ENCODE peak calls at places on chromosomes 4 and X, in eight cellular contexts. One of them, this sample, is unnamed.

GRCh38 chr4:26858947-26859401 is 1.7 kb upstream of the STIM2 start:
- DNase-seq in activated B cell treated with CpG ODN at 0.5 μM for 24 hours: no peak
- DNase-seq in mesothelial cell of epicardium: no peak
- DNase-seq in Calu3: no peak
- DNase-seq in fibroblast of the aortic adventitia: no peak
- DNase-seq in PC-3: no peak
- DNase-seq in choroid plexus epithelial cell: no peak
- DNase-seq in tibial artery: no peak
- DNase-seq in this sample: no peak

GRCh38 chr4:109921384-109921808 is 8.7 kb downstream of the EGF start:
- DNase-seq in activated B cell treated with CpG ODN at 0.5 μM for 24 hours: no peak
- DNase-seq in mesothelial cell of epicardium: no peak
- DNase-seq in Calu3: no peak
- DNase-seq in fibroblast of the aortic adventitia: peak
- DNase-seq in PC-3: peak
- DNase-seq in choroid plexus epithelial cell: peak
- DNase-seq in tibial artery: no peak
- DNase-seq in this sample: no peak

GRCh38 chrX:45232139-45232538 is 31.5 kb upstream of the DIPK2B start:
- DNase-seq in activated B cell treated with CpG ODN at 0.5 μM for 24 hours: no peak
- DNase-seq in mesothelial cell of epicardium: no peak
- DNase-seq in Calu3: no peak
- DNase-seq in fibroblast of the aortic adventitia: no peak
- DNase-seq in PC-3: no peak
- DNase-seq in choroid plexus epithelial cell: no peak
- DNase-seq in tibial artery: no peak
- DNase-seq in this sample: no peak

GRCh38 chr4:169846396-169846795 is 88.7 kb upstream of the HPF1 start:
- DNase-seq in activated B cell treated with CpG ODN at 0.5 μM for 24 hours: no peak
- DNase-seq in mesothelial cell of epicardium: no peak
- DNase-seq in Calu3: no peak
- DNase-seq in fibroblast of the aortic adventitia: no peak
- DNase-seq in PC-3: no peak
- DNase-seq in choroid plexus epithelial cell: peak
- DNase-seq in tibial artery: no peak
- DNase-seq in this sample: no peak

GRCh38 chr4:140626982-140627381 is 58.2 kb upstream of the UCP1 start:
- DNase-seq in activated B cell treated with CpG ODN at 0.5 μM for 24 hours: no peak
- DNase-seq in mesothelial cell of epicardium: no peak
- DNase-seq in Calu3: no peak
- DNase-seq in fibroblast of the aortic adventitia: no peak
- DNase-seq in PC-3: peak
- DNase-seq in choroid plexus epithelial cell: peak
- DNase-seq in tibial artery: no peak
- DNase-seq in this sample: no peak

GRCh38 chrX:37380920-37381319 is 31.8 kb downstream of the PRRG1 start:
- DNase-seq in activated B cell treated with CpG ODN at 0.5 μM for 24 hours: no peak
- DNase-seq in mesothelial cell of epicardium: no peak
- DNase-seq in Calu3: peak
- DNase-seq in fibroblast of the aortic adventitia: peak
- DNase-seq in PC-3: peak
- DNase-seq in choroid plexus epithelial cell: peak
- DNase-seq in tibial artery: no peak
- DNase-seq in this sample: no peak

GRCh38 chr4:41363384-41363981 is 106.8 kb downstream of the UCHL1 start:
- DNase-seq in activated B cell treated with CpG ODN at 0.5 μM for 24 hours: no peak
- DNase-seq in mesothelial cell of epicardium: no peak
- DNase-seq in Calu3: no peak
- DNase-seq in fibroblast of the aortic adventitia: peak
- DNase-seq in PC-3: peak
- DNase-seq in choroid plexus epithelial cell: peak
- DNase-seq in tibial artery: peak
- DNase-seq in this sample: no peak

GRCh38 chrX:11952176-11952720 is 186.0 kb upstream of the FRMPD4 start:
- DNase-seq in activated B cell treated with CpG ODN at 0.5 μM for 24 hours: no peak
- DNase-seq in mesothelial cell of epicardium: no peak
- DNase-seq in Calu3: no peak
- DNase-seq in fibroblast of the aortic adventitia: peak
- DNase-seq in PC-3: no peak
- DNase-seq in choroid plexus epithelial cell: peak
- DNase-seq in tibial artery: no peak
- DNase-seq in this sample: no peak

GRCh38 chr4:48944659-48945290 is 38.2 kb upstream of the OCIAD2 start:
- DNase-seq in activated B cell treated with CpG ODN at 0.5 μM for 24 hours: no peak
- DNase-seq in mesothelial cell of epicardium: no peak
- DNase-seq in Calu3: peak
- DNase-seq in fibroblast of the aortic adventitia: no peak
- DNase-seq in PC-3: peak
- DNase-seq in choroid plexus epithelial cell: no peak
- DNase-seq in tibial artery: no peak
- DNase-seq in this sample: no peak

GRCh38 chr4:26736621-26737020 is 124.0 kb upstream of the STIM2 start:
- DNase-seq in activated B cell treated with CpG ODN at 0.5 μM for 24 hours: no peak
- DNase-seq in mesothelial cell of epicardium: no peak
- DNase-seq in Calu3: no peak
- DNase-seq in fibroblast of the aortic adventitia: no peak
- DNase-seq in PC-3: no peak
- DNase-seq in choroid plexus epithelial cell: peak
- DNase-seq in tibial artery: no peak
- DNase-seq in this sample: no peak

GRCh38 chr4:67087897-67088296 is 457.4 kb downstream of the CENPC start:
- DNase-seq in activated B cell treated with CpG ODN at 0.5 μM for 24 hours: no peak
- DNase-seq in mesothelial cell of epicardium: no peak
- DNase-seq in Calu3: peak
- DNase-seq in fibroblast of the aortic adventitia: peak
- DNase-seq in PC-3: peak
- DNase-seq in choroid plexus epithelial cell: no peak
- DNase-seq in tibial artery: no peak
- DNase-seq in this sample: no peak

GRCh38 chrX:38999099-38999498 is 197.8 kb downstream of the MID1IP1 start:
- DNase-seq in activated B cell treated with CpG ODN at 0.5 μM for 24 hours: no peak
- DNase-seq in mesothelial cell of epicardium: no peak
- DNase-seq in Calu3: no peak
- DNase-seq in fibroblast of the aortic adventitia: no peak
- DNase-seq in PC-3: no peak
- DNase-seq in choroid plexus epithelial cell: no peak
- DNase-seq in tibial artery: no peak
- DNase-seq in this sample: no peak

GRCh38 chr4:15914291-15914690 is 24.2 kb downstream of the FGFBP1 start:
- DNase-seq in activated B cell treated with CpG ODN at 0.5 μM for 24 hours: no peak
- DNase-seq in mesothelial cell of epicardium: no peak
- DNase-seq in Calu3: no peak
- DNase-seq in fibroblast of the aortic adventitia: no peak
- DNase-seq in PC-3: peak
- DNase-seq in choroid plexus epithelial cell: no peak
- DNase-seq in tibial artery: no peak
- DNase-seq in this sample: no peak

GRCh38 chr4:8021796-8022195 is 82.1 kb upstream of the AFAP1 start:
- DNase-seq in activated B cell treated with CpG ODN at 0.5 μM for 24 hours: no peak
- DNase-seq in mesothelial cell of epicardium: no peak
- DNase-seq in Calu3: no peak
- DNase-seq in fibroblast of the aortic adventitia: no peak
- DNase-seq in PC-3: peak
- DNase-seq in choroid plexus epithelial cell: no peak
- DNase-seq in tibial artery: no peak
- DNase-seq in this sample: no peak

GRCh38 chr4:168541608-168541953 is 44.7 kb downstream of the PALLD start:
- DNase-seq in activated B cell treated with CpG ODN at 0.5 μM for 24 hours: no peak
- DNase-seq in mesothelial cell of epicardium: no peak
- DNase-seq in Calu3: peak
- DNase-seq in fibroblast of the aortic adventitia: peak
- DNase-seq in PC-3: peak
- DNase-seq in choroid plexus epithelial cell: peak
- DNase-seq in tibial artery: no peak
- DNase-seq in this sample: no peak

GRCh38 chrX:7638053-7638452 is 204.9 kb upstream of the VCX start:
- DNase-seq in activated B cell treated with CpG ODN at 0.5 μM for 24 hours: no peak
- DNase-seq in mesothelial cell of epicardium: no peak
- DNase-seq in Calu3: no peak
- DNase-seq in fibroblast of the aortic adventitia: no peak
- DNase-seq in PC-3: no peak
- DNase-seq in choroid plexus epithelial cell: no peak
- DNase-seq in tibial artery: no peak
- DNase-seq in this sample: no peak

GRCh38 chrX:146454363-146454762 is 355.2 kb upstream of the CXorf51B start:
- DNase-seq in activated B cell treated with CpG ODN at 0.5 μM for 24 hours: no peak
- DNase-seq in mesothelial cell of epicardium: no peak
- DNase-seq in Calu3: no peak
- DNase-seq in fibroblast of the aortic adventitia: no peak
- DNase-seq in PC-3: no peak
- DNase-seq in choroid plexus epithelial cell: no peak
- DNase-seq in tibial artery: no peak
- DNase-seq in this sample: no peak

GRCh38 chr4:24912252-24913098 is at the start of gene CCDC149:
- DNase-seq in activated B cell treated with CpG ODN at 0.5 μM for 24 hours: no peak
- DNase-seq in mesothelial cell of epicardium: peak
- DNase-seq in Calu3: peak
- DNase-seq in fibroblast of the aortic adventitia: peak
- DNase-seq in PC-3: peak
- DNase-seq in choroid plexus epithelial cell: peak
- DNase-seq in tibial artery: peak
- DNase-seq in this sample: peak

GRCh38 chr4:24914460-24914859 is 1.6 kb upstream of the CCDC149 start:
- DNase-seq in activated B cell treated with CpG ODN at 0.5 μM for 24 hours: no peak
- DNase-seq in mesothelial cell of epicardium: no peak
- DNase-seq in Calu3: no peak
- DNase-seq in fibroblast of the aortic adventitia: no peak
- DNase-seq in PC-3: no peak
- DNase-seq in choroid plexus epithelial cell: no peak
- DNase-seq in tibial artery: no peak
- DNase-seq in this sample: no peak

GRCh38 chr4:24913099-24913445 is 230 bp upstream of the CCDC149 start:
- DNase-seq in activated B cell treated with CpG ODN at 0.5 μM for 24 hours: no peak
- DNase-seq in mesothelial cell of epicardium: no peak
- DNase-seq in Calu3: no peak
- DNase-seq in fibroblast of the aortic adventitia: peak
- DNase-seq in PC-3: no peak
- DNase-seq in choroid plexus epithelial cell: no peak
- DNase-seq in tibial artery: no peak
- DNase-seq in this sample: no peak

GRCh38 chr4:24917076-24917856 is 4.4 kb upstream of the CCDC149 start:
- DNase-seq in activated B cell treated with CpG ODN at 0.5 μM for 24 hours: no peak
- DNase-seq in mesothelial cell of epicardium: no peak
- DNase-seq in Calu3: no peak
- DNase-seq in fibroblast of the aortic adventitia: no peak
- DNase-seq in PC-3: no peak
- DNase-seq in choroid plexus epithelial cell: no peak
- DNase-seq in tibial artery: no peak
- DNase-seq in this sample: no peak

GRCh38 chr4:24915121-24915922 is 2.5 kb upstream of the CCDC149 start:
- DNase-seq in activated B cell treated with CpG ODN at 0.5 μM for 24 hours: no peak
- DNase-seq in mesothelial cell of epicardium: no peak
- DNase-seq in Calu3: peak
- DNase-seq in fibroblast of the aortic adventitia: no peak
- DNase-seq in PC-3: peak
- DNase-seq in choroid plexus epithelial cell: peak
- DNase-seq in tibial artery: no peak
- DNase-seq in this sample: no peak
- TF ChIP-seq CTCF in activated B cell treated with CpG ODN at 0.5 μM for 24 hours: no peak
- TF ChIP-seq CTCF in mesothelial cell of epicardium: no peak
- TF ChIP-seq CTCF in Calu3: no peak
- TF ChIP-seq CTCF in fibroblast of the aortic adventitia: peak
- TF ChIP-seq CTCF in PC-3: peak
- TF ChIP-seq CTCF in choroid plexus epithelial cell: peak
- TF ChIP-seq CTCF in tibial artery: no peak
- TF ChIP-seq CTCF in this sample: peak

DNA sequence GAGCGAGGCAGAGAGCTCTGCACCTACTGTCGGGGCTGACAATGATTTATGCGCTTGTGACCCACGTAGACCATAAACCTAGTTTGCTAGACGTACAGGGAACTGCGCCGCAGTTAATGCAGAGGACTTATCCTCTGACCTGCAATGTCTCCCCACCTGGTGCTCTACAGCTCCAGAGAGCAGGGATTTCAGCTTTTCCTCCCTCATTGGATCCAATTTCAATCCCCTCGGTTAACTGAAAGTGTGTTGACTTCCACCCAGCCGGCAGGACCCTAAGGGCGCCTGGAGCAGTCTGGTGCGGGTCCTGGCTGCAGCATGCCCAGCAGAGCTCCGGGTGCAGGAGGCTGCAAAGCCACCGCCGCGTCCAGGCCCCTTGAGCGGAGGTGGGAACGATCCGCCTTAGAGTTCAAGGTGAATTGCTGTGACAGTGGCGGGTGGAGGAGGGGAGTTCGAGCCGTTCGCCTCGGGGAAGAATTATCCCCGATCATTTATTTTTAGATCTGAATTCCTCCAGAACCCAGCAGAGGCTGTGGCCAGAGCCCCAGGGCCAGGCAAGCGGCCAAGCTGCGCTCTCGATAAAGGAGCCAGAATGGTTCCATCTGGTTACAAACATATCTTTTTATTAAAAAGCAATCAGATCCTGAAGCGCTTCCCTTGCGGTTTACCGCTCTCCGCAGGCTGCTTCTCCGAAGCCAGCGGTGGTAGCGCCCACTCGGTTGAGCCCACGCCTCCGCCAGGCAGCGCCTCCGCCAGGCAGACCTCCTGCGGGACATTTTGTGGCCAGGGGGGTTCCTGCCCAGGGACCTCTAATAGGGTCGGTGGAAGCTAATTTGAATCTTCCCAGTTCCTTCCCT is 66.0 kb downstream of the FBXO8 start:
- DNase-seq in activated B cell treated with CpG ODN at 0.5 μM for 24 hours: no peak
- DNase-seq in mesothelial cell of epicardium: no peak
- DNase-seq in Calu3: peak
- DNase-seq in fibroblast of the aortic adventitia: peak
- DNase-seq in PC-3: no peak
- DNase-seq in choroid plexus epithelial cell: peak
- DNase-seq in tibial artery: no peak
- DNase-seq in this sample: no peak
- TF ChIP-seq CTCF in activated B cell treated with CpG ODN at 0.5 μM for 24 hours: no peak
- TF ChIP-seq CTCF in mesothelial cell of epicardium: no peak
- TF ChIP-seq CTCF in Calu3: no peak
- TF ChIP-seq CTCF in fibroblast of the aortic adventitia: no peak
- TF ChIP-seq CTCF in PC-3: no peak
- TF ChIP-seq CTCF in choroid plexus epithelial cell: no peak
- TF ChIP-seq CTCF in tibial artery: no peak
- TF ChIP-seq CTCF in this sample: no peak

GRCh38 chr4:123390846-123391456 is 5.6 kb upstream of the SPRY1 start:
- DNase-seq in activated B cell treated with CpG ODN at 0.5 μM for 24 hours: no peak
- DNase-seq in mesothelial cell of epicardium: no peak
- DNase-seq in Calu3: no peak
- DNase-seq in fibroblast of the aortic adventitia: peak
- DNase-seq in PC-3: peak
- DNase-seq in choroid plexus epithelial cell: peak
- DNase-seq in tibial artery: no peak
- DNase-seq in this sample: no peak
- TF ChIP-seq CTCF in activated B cell treated with CpG ODN at 0.5 μM for 24 hours: no peak
- TF ChIP-seq CTCF in mesothelial cell of epicardium: peak
- TF ChIP-seq CTCF in Calu3: no peak
- TF ChIP-seq CTCF in fibroblast of the aortic adventitia: peak
- TF ChIP-seq CTCF in PC-3: peak
- TF ChIP-seq CTCF in choroid plexus epithelial cell: peak
- TF ChIP-seq CTCF in tibial artery: peak
- TF ChIP-seq CTCF in this sample: peak

DNA sequence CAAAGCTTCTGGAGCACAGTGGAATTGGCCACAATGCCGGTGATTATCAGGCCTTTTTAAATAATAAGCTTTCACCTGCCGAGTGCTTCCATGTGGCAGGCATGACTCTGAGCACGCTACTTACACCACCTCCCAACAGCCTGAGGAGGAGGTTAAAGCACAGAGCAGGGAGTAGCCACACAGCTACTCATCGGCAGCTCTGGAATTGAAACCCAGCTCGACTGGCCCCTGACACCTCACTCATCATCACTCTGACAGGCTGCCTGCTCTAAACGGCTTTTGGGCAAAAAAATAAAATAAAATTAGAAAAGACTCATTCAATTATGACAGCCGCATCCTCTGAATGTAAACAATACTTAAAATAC is 326.4 kb upstream of the NOCT start:
- DNase-seq in activated B cell treated with CpG ODN at 0.5 μM for 24 hours: no peak
- DNase-seq in mesothelial cell of epicardium: no peak
- DNase-seq in Calu3: no peak
- DNase-seq in fibroblast of the aortic adventitia: no peak
- DNase-seq in PC-3: no peak
- DNase-seq in choroid plexus epithelial cell: no peak
- DNase-seq in tibial artery: no peak
- DNase-seq in this sample: no peak
- TF ChIP-seq CTCF in activated B cell treated with CpG ODN at 0.5 μM for 24 hours: no peak
- TF ChIP-seq CTCF in mesothelial cell of epicardium: no peak
- TF ChIP-seq CTCF in Calu3: no peak
- TF ChIP-seq CTCF in fibroblast of the aortic adventitia: no peak
- TF ChIP-seq CTCF in PC-3: no peak
- TF ChIP-seq CTCF in choroid plexus epithelial cell: no peak
- TF ChIP-seq CTCF in tibial artery: no peak
- TF ChIP-seq CTCF in this sample: no peak